ENCODE peak calls at places on chromosomes 7 and 10, in four cellular contexts. U is astrocyte of the spinal cord; Z is CD4-positive, alpha-beta T cell; T is foreskin keratinocyte. I is an unnamed sample.

GRCh38 chr7:35389636-35390035 is 135.7 kb upstream of the TBX20 start:
- DNase-seq in T (peak; percentile 2), Z (no peak), U (no peak), I (no peak)

GRCh38 chr7:98105942-98106544 is 619 bp upstream of the LMTK2 start:
- DNase-seq in Z (peak; percentile 6), T (peak; percentile 96), U (no peak), I (no peak)

GRCh38 chr10:113073549-113074189 is 123.6 kb downstream of the TCF7L2 start:
- DNase-seq in T (peak; percentile 82), Z (no peak), U (peak; percentile 98), I (peak; percentile 23)

GRCh38 chr7:131501422-131501821 is 55.0 kb downstream of the PODXL start:
- DNase-seq in U (peak; percentile 83), Z (peak; percentile 44), T (peak; percentile 73), I (no peak)

GRCh38 chr10:126459878-126460481 is 71.7 kb upstream of the ADAM12 start:
- DNase-seq in Z (no peak), U (peak; percentile 96), T (peak; percentile 78), I (no peak)

GRCh38 chr10:99235872-99236626 is 397 bp upstream of the HPSE2 start:
- DNase-seq in U (no peak), T (no peak), Z (no peak), I (no peak)

GRCh38 chr10:132266594-132267161 is 41.1 kb downstream of the STK32C start:
- DNase-seq in Z (no peak), T (no peak), U (no peak), I (no peak)

GRCh38 chr10:103111918-103112877 is 80.9 kb downstream of the NT5C2 start:
- DNase-seq in U (no peak), T (no peak), Z (no peak), I (no peak)

GRCh38 chr10:130261306-130261705 is 125.1 kb downstream of the GLRX3 start:
- DNase-seq in Z (no peak), U (no peak), T (no peak), I (no peak)

GRCh38 chr10:3028444-3028843 is 38.9 kb upstream of the PFKP start:
- DNase-seq in Z (no peak), T (no peak), U (no peak), I (no peak)

GRCh38 chr7:24786306-24786705 is 29.0 kb upstream of the GSDME start:
- DNase-seq in Z (no peak), T (no peak), U (no peak), I (no peak)

GRCh38 chr7:4604456-4604940 is 77.6 kb upstream of the FOXK1 start:
- DNase-seq in T (no peak), Z (no peak), U (no peak), I (no peak)

GRCh38 chr7:128406986-128407589 is 2.7 kb downstream of the IMPDH1 start:
- DNase-seq in T (no peak), U (no peak), Z (no peak), I (no peak)

DNA sequence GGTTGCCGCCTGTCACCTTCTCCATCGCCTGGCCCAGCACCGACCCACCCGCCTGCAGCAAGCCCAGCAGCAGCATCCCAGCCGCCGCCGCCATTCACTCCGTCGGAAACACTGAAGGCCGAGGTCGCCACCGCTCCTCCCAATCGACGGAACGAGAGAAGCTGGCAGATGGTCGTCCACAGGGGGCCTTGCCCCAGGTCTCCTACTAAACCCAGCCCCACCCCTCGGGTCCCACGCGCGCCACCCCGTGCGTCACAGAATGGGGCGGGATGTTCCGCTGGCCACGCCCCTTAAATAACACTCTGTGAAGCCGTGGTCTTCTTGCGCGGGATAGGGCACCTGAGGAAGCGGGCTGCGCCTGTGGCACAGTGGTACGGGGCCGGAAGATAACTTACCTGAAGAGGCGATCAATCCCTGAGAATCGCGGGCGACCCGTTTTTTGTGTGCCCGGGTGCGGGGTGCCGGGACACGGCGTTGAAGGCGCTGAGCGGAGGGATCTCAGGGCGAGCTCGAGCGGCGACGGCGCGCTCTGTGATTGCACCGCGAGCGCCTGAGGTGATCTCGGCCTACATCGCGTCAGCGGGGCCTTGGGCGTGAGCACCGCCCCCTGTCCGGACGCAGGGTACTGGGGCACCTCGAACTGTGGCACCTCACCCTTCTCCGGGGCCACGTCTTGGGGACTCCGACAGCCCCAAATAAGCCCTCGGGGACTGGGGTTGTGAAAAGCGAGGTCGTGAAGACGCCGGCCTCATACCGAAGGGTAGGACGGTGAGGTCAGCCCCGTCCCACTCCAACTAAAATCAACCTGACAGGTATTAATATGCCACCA is at the start of gene CYP51A1:
- DNase-seq in Z (peak; percentile 91), T (peak; percentile 93), U (peak; percentile 97), I (peak; percentile 89)
- TF ChIP-seq CTCF in Z (no peak), T (peak; percentile 1), U (peak; percentile 2), I (peak; percentile 25)

DNA sequence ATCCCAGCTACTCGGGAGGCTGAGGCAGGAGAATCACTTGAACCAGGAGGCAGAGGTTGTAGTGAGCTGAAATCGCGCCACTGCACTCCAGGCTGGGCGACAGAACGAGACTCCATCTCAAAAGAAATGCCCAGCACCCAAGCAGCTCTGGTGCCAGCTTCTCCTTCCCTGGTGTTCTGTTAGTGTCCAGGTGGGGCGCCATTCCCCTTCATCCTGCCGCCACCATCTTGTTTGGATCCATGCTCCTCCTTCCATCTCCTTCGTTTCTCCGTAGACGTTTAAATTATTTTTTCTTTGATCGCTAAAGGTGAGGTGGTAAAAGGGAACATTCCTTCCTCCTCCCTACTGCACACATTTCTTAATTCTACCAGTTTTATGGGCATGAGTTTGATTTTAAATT is 30.3 kb downstream of the PROSER2 start:
- DNase-seq in T (no peak), Z (no peak), U (no peak), I (no peak)
- TF ChIP-seq CTCF in T (peak; percentile 48), Z (no peak), U (no peak), I (peak; percentile 25)

DNA sequence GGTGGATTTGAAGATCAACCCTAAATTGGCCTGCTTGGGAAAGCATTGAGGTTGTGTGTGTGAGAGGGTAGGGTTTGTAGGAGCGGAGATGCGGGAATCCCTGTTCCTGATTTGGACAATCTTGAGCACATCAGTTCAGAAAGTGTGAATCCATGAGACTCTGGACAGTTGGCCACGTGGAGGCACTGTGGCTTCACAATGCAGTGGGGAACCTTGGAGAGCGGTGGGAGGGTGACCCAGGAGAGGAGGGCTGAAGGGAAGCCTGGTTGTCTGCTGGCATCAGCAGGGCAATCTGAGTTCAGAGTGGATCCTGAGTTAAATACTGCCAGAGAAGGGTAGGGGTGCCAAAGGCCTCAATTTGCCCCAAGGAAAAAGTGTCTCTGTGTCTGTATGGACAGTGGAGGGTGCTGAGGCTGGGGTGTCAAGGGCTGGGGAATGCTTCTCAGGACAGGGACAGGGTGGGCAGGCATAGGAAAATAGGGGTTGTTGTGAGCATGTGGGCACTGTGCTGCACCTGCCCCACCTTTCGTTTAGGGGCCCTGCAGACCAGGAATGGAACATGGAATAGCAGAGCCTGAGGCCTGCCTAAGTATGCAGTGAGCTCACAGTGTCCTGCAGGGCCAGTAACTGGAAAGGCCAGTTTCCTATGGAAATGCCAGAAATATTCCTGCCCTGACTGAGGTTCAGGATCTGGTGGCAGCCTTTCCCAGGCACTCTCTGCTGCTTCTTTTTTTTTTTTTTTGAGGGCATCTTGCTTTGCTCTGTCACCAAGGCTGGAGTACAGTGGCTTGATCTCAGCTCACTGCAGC is 162.9 kb upstream of the PRSS58 start:
- DNase-seq in Z (no peak), T (no peak), U (peak; percentile 50), I (no peak)
- TF ChIP-seq CTCF in Z (no peak), T (peak; percentile 55), U (peak; percentile 71), I (peak; percentile 30)

GRCh38 chr10:44385423-44385725 is 477 bp upstream of the CXCL12 start:
- DNase-seq in T (no peak), U (no peak), Z (no peak), I (no peak)

GRCh38 chr10:44384601-44385422 is at the start of gene CXCL12:
- DNase-seq in T (peak; percentile 33), Z (no peak), U (peak; percentile 18), I (peak; percentile 25)

GRCh38 chr10:44382131-44382858 is 2.6 kb downstream of the CXCL12 start:
- DNase-seq in T (no peak), Z (no peak), U (no peak), I (no peak)

GRCh38 chr10:44382981-44383748 is 1.7 kb downstream of the CXCL12 start:
- DNase-seq in U (no peak), T (no peak), Z (no peak), I (no peak)

DNA sequence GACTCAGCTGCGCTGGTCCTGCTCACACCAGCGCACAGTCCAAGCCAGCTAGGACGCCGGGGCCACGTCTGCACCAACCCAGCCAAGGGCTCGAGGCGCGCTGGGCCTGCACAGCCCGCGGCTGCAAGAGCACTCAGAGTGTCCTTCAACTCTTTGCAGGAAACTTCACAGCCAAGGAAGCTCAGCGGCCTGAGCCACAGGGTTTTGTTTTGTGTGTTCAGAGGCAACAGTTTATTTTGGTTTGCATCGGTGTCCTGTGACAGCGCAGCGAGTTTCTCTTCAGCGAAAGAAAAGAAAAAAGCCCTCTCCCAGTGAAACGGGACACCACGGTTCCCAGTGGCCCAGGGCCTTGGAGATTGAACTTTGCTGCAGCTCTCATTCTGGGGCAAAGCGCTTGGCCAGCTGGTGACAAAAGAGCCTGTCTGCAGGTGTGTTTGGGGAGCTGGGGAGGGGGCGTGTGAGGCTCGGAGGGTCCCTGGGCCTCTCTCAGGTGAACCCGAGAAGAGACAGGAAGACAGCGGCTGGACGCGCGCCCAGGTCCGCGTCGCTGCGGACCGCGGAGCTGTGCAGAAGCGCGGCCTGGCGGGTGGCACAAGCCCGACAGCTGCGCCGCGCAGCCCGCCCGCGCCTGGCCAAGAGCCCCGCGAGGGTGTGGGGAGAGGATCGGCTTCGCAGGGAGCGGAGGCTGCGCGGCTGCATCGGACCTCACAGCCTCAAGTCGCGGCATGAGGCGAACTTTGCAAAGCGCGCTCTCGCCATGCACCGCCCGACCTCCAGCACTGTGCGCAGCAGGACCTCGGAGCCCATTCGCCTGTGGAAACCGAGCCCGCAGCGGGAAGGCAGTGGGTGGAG is 922 bp downstream of the CXCL12 start:
- DNase-seq in T (peak; percentile 14), Z (no peak), U (peak; percentile 39), I (no peak)
- TF ChIP-seq CTCF in T (no peak), Z (no peak), U (no peak), I (no peak)

GRCh38 chr10:100879741-100880360 is 32.9 kb upstream of the SLF2 start:
- DNase-seq in T (no peak), U (no peak), Z (no peak), I (no peak)
- TF ChIP-seq CTCF in T (no peak), U (no peak), Z (no peak), I (no peak)

I was measured in progenitor cell of endocrine pancreas.